ENCODE peak calls at places on chromosomes 13 and 19, in six cellular contexts. One of them, this sample, is unnamed.

GRCh38 chr13:67469623-67470022 is 239.5 kb upstream of the PCDH9 start:
- DNase-seq in fibroblast of mammary gland: no peak
- DNase-seq in heart right ventricle: no peak
- DNase-seq in tibial artery: no peak
- DNase-seq in HCT116: no peak
- DNase-seq in IMR-90: no peak
- DNase-seq in this sample: no peak

GRCh38 chr13:104954210-104954609 is 1581.3 kb downstream of the EFNB2 start:
- DNase-seq in fibroblast of mammary gland: peak; percentile 38
- DNase-seq in heart right ventricle: no peak
- DNase-seq in tibial artery: no peak
- DNase-seq in HCT116: no peak
- DNase-seq in IMR-90: no peak
- DNase-seq in this sample: peak; percentile 53

GRCh38 chr19:56946164-56946563 is 105.6 kb upstream of the PEG3 start:
- DNase-seq in fibroblast of mammary gland: no peak
- DNase-seq in heart right ventricle: no peak
- DNase-seq in tibial artery: no peak
- DNase-seq in HCT116: no peak
- DNase-seq in IMR-90: no peak
- DNase-seq in this sample: no peak

GRCh38 chr19:42178791-42179500 is 38.5 kb downstream of the DEDD2 start:
- DNase-seq in fibroblast of mammary gland: no peak
- DNase-seq in heart right ventricle: no peak
- DNase-seq in tibial artery: no peak
- DNase-seq in HCT116: no peak
- DNase-seq in IMR-90: no peak
- DNase-seq in this sample: no peak

GRCh38 chr13:111900390-111901180 is 166.4 kb upstream of the SOX1 start:
- DNase-seq in fibroblast of mammary gland: no peak
- DNase-seq in heart right ventricle: no peak
- DNase-seq in tibial artery: no peak
- DNase-seq in HCT116: no peak
- DNase-seq in IMR-90: no peak
- DNase-seq in this sample: no peak

GRCh38 chr13:83350569-83350968 is 531.7 kb downstream of the SLITRK1 start:
- DNase-seq in fibroblast of mammary gland: peak; percentile 85
- DNase-seq in heart right ventricle: no peak
- DNase-seq in tibial artery: no peak
- DNase-seq in HCT116: no peak
- DNase-seq in IMR-90: peak; percentile 61
- DNase-seq in this sample: no peak

GRCh38 chr19:13902993-13903555 is 2.8 kb downstream of the BRME1 start:
- DNase-seq in fibroblast of mammary gland: peak; percentile 15
- DNase-seq in heart right ventricle: no peak
- DNase-seq in tibial artery: no peak
- DNase-seq in HCT116: no peak
- DNase-seq in IMR-90: no peak
- DNase-seq in this sample: no peak

GRCh38 chr13:100314132-100314910 is 225.4 kb downstream of the PCCA start:
- DNase-seq in fibroblast of mammary gland: no peak
- DNase-seq in heart right ventricle: no peak
- DNase-seq in tibial artery: no peak
- DNase-seq in HCT116: no peak
- DNase-seq in IMR-90: no peak
- DNase-seq in this sample: no peak

GRCh38 chr13:110154370-110155031 is 152.5 kb downstream of the COL4A1 start:
- DNase-seq in fibroblast of mammary gland: no peak
- DNase-seq in heart right ventricle: no peak
- DNase-seq in tibial artery: no peak
- DNase-seq in HCT116: no peak
- DNase-seq in IMR-90: no peak
- DNase-seq in this sample: no peak

GRCh38 chr13:95492044-95492801 is 60.3 kb upstream of the CLDN10 start:
- DNase-seq in fibroblast of mammary gland: no peak
- DNase-seq in heart right ventricle: no peak
- DNase-seq in tibial artery: no peak
- DNase-seq in HCT116: no peak
- DNase-seq in IMR-90: no peak
- DNase-seq in this sample: no peak

GRCh38 chr19:49094505-49095482 is 9.5 kb downstream of the SNRNP70 start:
- DNase-seq in fibroblast of mammary gland: no peak
- DNase-seq in heart right ventricle: peak; percentile 48
- DNase-seq in tibial artery: no peak
- DNase-seq in HCT116: no peak
- DNase-seq in IMR-90: no peak
- DNase-seq in this sample: no peak

GRCh38 chr19:39409207-39409885 is 2.7 kb downstream of the ZFP36 start:
- DNase-seq in fibroblast of mammary gland: peak; percentile 73
- DNase-seq in heart right ventricle: peak; percentile 94
- DNase-seq in tibial artery: peak; percentile 90
- DNase-seq in HCT116: peak; percentile 90
- DNase-seq in IMR-90: peak; percentile 61
- DNase-seq in this sample: peak; percentile 78

GRCh38 chr13:18965347-18965855 is 216.2 kb downstream of the TUBA3C start:
- DNase-seq in fibroblast of mammary gland: no peak
- DNase-seq in heart right ventricle: no peak
- DNase-seq in tibial artery: no peak
- DNase-seq in HCT116: no peak
- DNase-seq in IMR-90: no peak
- DNase-seq in this sample: no peak

GRCh38 chr19:48390188-48391099 is 907 bp downstream of the KDELR1 start:
- DNase-seq in fibroblast of mammary gland: peak; percentile 55
- DNase-seq in heart right ventricle: peak; percentile 74
- DNase-seq in tibial artery: peak; percentile 53
- DNase-seq in HCT116: no peak
- DNase-seq in IMR-90: peak; percentile 49
- DNase-seq in this sample: peak; percentile 65

GRCh38 chr13:44904982-44905381 is 84.3 kb downstream of the NUFIP1 start:
- DNase-seq in fibroblast of mammary gland: peak; percentile 98
- DNase-seq in heart right ventricle: peak; percentile 28
- DNase-seq in tibial artery: peak; percentile 52
- DNase-seq in HCT116: no peak
- DNase-seq in IMR-90: peak; percentile 97
- DNase-seq in this sample: peak; percentile 96

GRCh38 chr19:9406798-9407352 is 28.5 kb downstream of the ZNF266 start:
- DNase-seq in fibroblast of mammary gland: peak; percentile 88
- DNase-seq in heart right ventricle: peak; percentile 82
- DNase-seq in tibial artery: peak; percentile 28
- DNase-seq in HCT116: no peak
- DNase-seq in IMR-90: peak; percentile 92
- DNase-seq in this sample: peak; percentile 88

GRCh38 chr13:24323739-24324075 is 14.3 kb downstream of the C1QTNF9 start:
- DNase-seq in fibroblast of mammary gland: no peak
- DNase-seq in heart right ventricle: no peak
- DNase-seq in tibial artery: no peak
- DNase-seq in HCT116: no peak
- DNase-seq in IMR-90: no peak
- DNase-seq in this sample: no peak

GRCh38 chr13:24328145-24328544 is 18.8 kb downstream of the C1QTNF9 start:
- DNase-seq in fibroblast of mammary gland: no peak
- DNase-seq in heart right ventricle: no peak
- DNase-seq in tibial artery: no peak
- DNase-seq in HCT116: no peak
- DNase-seq in IMR-90: no peak
- DNase-seq in this sample: no peak

GRCh38 chr13:24323036-24323738 is 13.8 kb downstream of the C1QTNF9 start:
- DNase-seq in fibroblast of mammary gland: no peak
- DNase-seq in heart right ventricle: no peak
- DNase-seq in tibial artery: no peak
- DNase-seq in HCT116: no peak
- DNase-seq in IMR-90: no peak
- DNase-seq in this sample: no peak
- H3K4me3 ChIP-seq in fibroblast of mammary gland: no peak overlapping the region
- H3K4me3 ChIP-seq in heart right ventricle: no peak overlapping the region
- H3K4me3 ChIP-seq in tibial artery: no peak overlapping the region
- H3K4me3 ChIP-seq in HCT116: no peak overlapping the region
- H3K4me3 ChIP-seq in IMR-90: no peak overlapping the region
- H3K4me3 ChIP-seq in this sample: no peak overlapping the region

GRCh38 chr13:76884167-76884566 is 2.0 kb downstream of the KCTD12 start:
- DNase-seq in fibroblast of mammary gland: peak; percentile 50
- DNase-seq in heart right ventricle: peak; percentile 35
- DNase-seq in tibial artery: peak; percentile 34
- DNase-seq in HCT116: no peak
- DNase-seq in IMR-90: no peak
- DNase-seq in this sample: peak; percentile 34
- TF ChIP-seq CTCF in fibroblast of mammary gland: peak; percentile 49
- TF ChIP-seq CTCF in heart right ventricle: peak; percentile 38
- TF ChIP-seq CTCF in tibial artery: no peak
- TF ChIP-seq CTCF in HCT116: no peak
- TF ChIP-seq CTCF in IMR-90: no peak
- TF ChIP-seq CTCF in this sample: peak; percentile 42

GRCh38 chr19:11674067-11674492 is 64.7 kb downstream of the ZNF823 start:
- DNase-seq in fibroblast of mammary gland: no peak
- DNase-seq in heart right ventricle: no peak
- DNase-seq in tibial artery: no peak
- DNase-seq in HCT116: no peak
- DNase-seq in IMR-90: no peak
- DNase-seq in this sample: no peak
- H3K4me3 ChIP-seq in fibroblast of mammary gland: peak overlapping the region; percentile 51
- H3K4me3 ChIP-seq in heart right ventricle: peak overlapping the region; percentile 62
- H3K4me3 ChIP-seq in tibial artery: peak overlapping the region; percentile 41
- H3K4me3 ChIP-seq in HCT116: no peak overlapping the region
- H3K4me3 ChIP-seq in IMR-90: peak overlapping the region; percentile 63
- H3K4me3 ChIP-seq in this sample: peak overlapping the region; percentile 61

GRCh38 chr19:46487178-46487801 is 8.4 kb downstream of the PNMA8B start:
- DNase-seq in fibroblast of mammary gland: peak; percentile 21
- DNase-seq in heart right ventricle: no peak
- DNase-seq in tibial artery: no peak
- DNase-seq in HCT116: no peak
- DNase-seq in IMR-90: no peak
- DNase-seq in this sample: no peak

GRCh38 chr19:46488551-46488950 is 7.1 kb downstream of the PNMA8B start:
- DNase-seq in fibroblast of mammary gland: no peak
- DNase-seq in heart right ventricle: no peak
- DNase-seq in tibial artery: no peak
- DNase-seq in HCT116: no peak
- DNase-seq in IMR-90: no peak
- DNase-seq in this sample: no peak

GRCh38 chr19:46487802-46488445 is 7.7 kb downstream of the PNMA8B start:
- DNase-seq in fibroblast of mammary gland: peak; percentile 71
- DNase-seq in heart right ventricle: peak; percentile 82
- DNase-seq in tibial artery: peak; percentile 76
- DNase-seq in HCT116: peak; percentile 29
- DNase-seq in IMR-90: peak; percentile 63
- DNase-seq in this sample: peak; percentile 72

GRCh38 chr19:46490774-46491173 is 4.9 kb downstream of the PNMA8B start:
- DNase-seq in fibroblast of mammary gland: no peak
- DNase-seq in heart right ventricle: no peak
- DNase-seq in tibial artery: no peak
- DNase-seq in HCT116: no peak
- DNase-seq in IMR-90: no peak
- DNase-seq in this sample: no peak

DNA sequence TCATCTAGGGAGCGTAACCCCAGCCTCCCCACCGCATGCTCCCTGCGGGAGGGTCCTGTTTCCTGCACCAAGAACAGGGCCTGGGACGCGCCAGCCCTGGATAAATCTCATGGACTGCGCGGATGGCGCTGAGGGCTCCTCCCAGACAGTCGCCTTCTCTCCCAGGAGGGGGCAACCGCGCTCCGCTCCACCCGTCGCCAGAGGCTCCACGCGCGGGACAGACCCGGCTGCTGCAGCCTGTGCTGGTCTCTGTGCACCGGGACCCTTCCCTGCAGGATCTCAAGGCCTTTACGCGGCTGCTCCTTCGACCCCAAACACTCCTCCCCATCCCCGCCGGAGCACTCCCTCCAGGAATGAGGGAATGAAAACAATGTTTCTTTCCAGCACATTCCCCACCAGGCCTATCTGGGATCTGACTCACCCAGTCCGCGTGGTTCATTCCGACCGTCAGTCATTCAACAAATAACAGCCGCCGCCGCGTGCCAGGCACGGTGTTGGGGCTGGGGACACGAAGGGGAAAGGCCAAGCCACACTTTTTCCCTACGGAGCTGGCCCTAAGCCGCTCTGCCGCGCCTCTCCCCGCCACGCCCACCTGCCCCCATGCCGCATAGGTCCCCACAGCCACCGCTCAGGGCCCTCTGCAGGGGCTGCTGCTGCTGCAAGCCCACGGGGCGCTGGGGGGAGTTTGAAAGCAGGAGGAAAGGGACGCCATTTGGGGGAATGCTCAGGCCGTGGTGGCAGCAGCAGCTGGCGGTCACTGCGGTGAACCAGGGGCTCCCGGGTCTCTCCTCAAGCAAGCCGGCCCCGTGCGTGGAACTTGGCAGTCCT is 6.0 kb downstream of the PNMA8B start:
- DNase-seq in fibroblast of mammary gland: peak; percentile 69
- DNase-seq in heart right ventricle: peak; percentile 64
- DNase-seq in tibial artery: peak; percentile 76
- DNase-seq in HCT116: no peak
- DNase-seq in IMR-90: peak; percentile 62
- DNase-seq in this sample: peak; percentile 69
- TF ChIP-seq CTCF in fibroblast of mammary gland: peak; percentile 11
- TF ChIP-seq CTCF in heart right ventricle: peak; percentile 54
- TF ChIP-seq CTCF in tibial artery: peak; percentile 32
- TF ChIP-seq CTCF in HCT116: no peak
- TF ChIP-seq CTCF in IMR-90: no peak
- TF ChIP-seq CTCF in this sample: peak; percentile 47